ENCODE peak calls at places on chromosomes 5 and 9, in ten cellular contexts. N, G, P, L, A, H, E, B, F and Q are unnamed samples.

GRCh38 chr5:127098246-127098645 is 24.9 kb upstream of the C5orf63 start:
- DNase-seq in H (no peak), P (no peak), N (no peak), F (no peak), A (no peak), L (no peak), G (no peak), E (no peak), B (no peak), Q (no peak)

GRCh38 chr9:76297721-76298239 is 96.4 kb downstream of the RFK start:
- DNase-seq in L (no peak), A (peak), E (no peak), B (no peak), F (no peak), N (no peak), H (no peak), G (no peak), P (no peak), Q (peak)

GRCh38 chr5:77076961-77077820 is 9.9 kb downstream of the ZBED3 start:
- DNase-seq in B (peak), H (no peak), G (no peak), A (no peak), F (peak), P (peak), E (peak), L (peak), N (peak), Q (peak)

GRCh38 chr9:121636411-121636865 is 15.0 kb upstream of the DAB2IP start:
- DNase-seq in B (no peak), G (no peak), A (no peak), P (no peak), H (no peak), L (no peak), E (no peak), N (no peak), F (no peak), Q (peak)

GRCh38 chr5:42423285-42424152 is at the start of gene GHR:
- DNase-seq in L (peak), F (no peak), B (peak), P (no peak), H (peak), G (peak), E (no peak), A (peak), N (peak), Q (peak)

GRCh38 chr9:134217431-134218210 is 53.3 kb upstream of the RNU6ATAC start:
- DNase-seq in P (no peak), B (no peak), F (no peak), G (no peak), H (no peak), N (no peak), L (no peak), A (no peak), E (no peak), Q (peak)

GRCh38 chr5:34789021-34789531 is 49.9 kb upstream of the TTC23L start:
- DNase-seq in L (no peak), F (no peak), N (no peak), E (no peak), P (no peak), A (peak), B (no peak), G (no peak), H (no peak), Q (peak)

GRCh38 chr5:124660229-124661093 is 86.0 kb downstream of the ZNF608 start:
- DNase-seq in P (no peak), G (no peak), A (peak), B (no peak), L (no peak), E (no peak), H (no peak), N (no peak), F (no peak), Q (no peak)

GRCh38 chr5:139657363-139658321 is 9.5 kb downstream of the CXXC5 start:
- DNase-seq in E (no peak), H (no peak), G (no peak), L (no peak), F (no peak), B (no peak), A (peak), N (no peak), P (no peak), Q (peak)

GRCh38 chr5:79256563-79256962 is 20.6 kb downstream of the JMY start:
- DNase-seq in F (no peak), E (no peak), H (no peak), P (no peak), N (no peak), A (no peak), L (no peak), G (no peak), B (no peak), Q (no peak)

GRCh38 chr9:15416880-15417279 is 5.8 kb upstream of the SNAPC3 start:
- DNase-seq in L (no peak), P (peak), F (peak), H (no peak), N (no peak), A (peak), G (no peak), B (no peak), E (no peak), Q (no peak)

GRCh38 chr9:124517600-124517999 is 10.4 kb upstream of the NR5A1 start:
- DNase-seq in G (no peak), H (no peak), F (no peak), E (no peak), B (no peak), N (no peak), P (no peak), A (no peak), L (no peak), Q (no peak)

GRCh38 chr9:112125961-112126388 is 49.1 kb downstream of the SUSD1 start:
- DNase-seq in P (no peak), N (no peak), A (no peak), H (no peak), L (no peak), F (no peak), G (no peak), E (no peak), B (no peak), Q (no peak)